ENCODE peak calls at places on chromosomes 7 and 10, in seven cellular contexts. One of them, this sample, is unnamed.

GRCh38 chr10:75971402-75972211 is 540.2 kb downstream of the LRMDA start:
- DNase-seq in Right ventricle myocardium inferior: no peak
- DNase-seq in stimulated activated CD8-positive, alpha-beta memory T cell treated with anti-CD3 and anti-CD28 coated beads, Interleukin-15, amount 100 ng/mL, for 24 hours: no peak
- DNase-seq in NCI-H748 treated with DMSO at 0.1 percent for 48 hours: no peak
- DNase-seq in germinal center: no peak
- DNase-seq in RPMI8226: no peak
- DNase-seq in cardiac muscle cell: no peak
- DNase-seq in this sample: no peak

GRCh38 chr10:101780187-101780817 is 2.9 kb downstream of the NPM3 start:
- DNase-seq in NCI-H748 treated with DMSO at 0.1 percent for 48 hours: no peak
- DNase-seq in cardiac muscle cell: no peak
- DNase-seq in germinal center: peak
- DNase-seq in Right ventricle myocardium inferior: no peak
- DNase-seq in RPMI8226: no peak
- DNase-seq in stimulated activated CD8-positive, alpha-beta memory T cell treated with anti-CD3 and anti-CD28 coated beads, Interleukin-15, amount 100 ng/mL, for 24 hours: no peak
- DNase-seq in this sample: no peak

GRCh38 chr7:32228601-32229000 is 158.4 kb upstream of the PDE1C start:
- DNase-seq in RPMI8226: no peak
- DNase-seq in stimulated activated CD8-positive, alpha-beta memory T cell treated with anti-CD3 and anti-CD28 coated beads, Interleukin-15, amount 100 ng/mL, for 24 hours: no peak
- DNase-seq in NCI-H748 treated with DMSO at 0.1 percent for 48 hours: no peak
- DNase-seq in cardiac muscle cell: no peak
- DNase-seq in germinal center: no peak
- DNase-seq in Right ventricle myocardium inferior: no peak
- DNase-seq in this sample: no peak

GRCh38 chr7:131538071-131538790 is 18.2 kb downstream of the PODXL start:
- DNase-seq in germinal center: no peak
- DNase-seq in Right ventricle myocardium inferior: no peak
- DNase-seq in cardiac muscle cell: no peak
- DNase-seq in stimulated activated CD8-positive, alpha-beta memory T cell treated with anti-CD3 and anti-CD28 coated beads, Interleukin-15, amount 100 ng/mL, for 24 hours: no peak
- DNase-seq in NCI-H748 treated with DMSO at 0.1 percent for 48 hours: no peak
- DNase-seq in RPMI8226: no peak
- DNase-seq in this sample: no peak

GRCh38 chr10:14782691-14783363 is 8.1 kb upstream of the FAM107B start:
- DNase-seq in germinal center: no peak
- DNase-seq in stimulated activated CD8-positive, alpha-beta memory T cell treated with anti-CD3 and anti-CD28 coated beads, Interleukin-15, amount 100 ng/mL, for 24 hours: no peak
- DNase-seq in RPMI8226: no peak
- DNase-seq in NCI-H748 treated with DMSO at 0.1 percent for 48 hours: no peak
- DNase-seq in Right ventricle myocardium inferior: no peak
- DNase-seq in cardiac muscle cell: no peak
- DNase-seq in this sample: no peak

GRCh38 chr10:93859049-93859655 is 34.6 kb upstream of the SLC35G1 start:
- DNase-seq in Right ventricle myocardium inferior: no peak
- DNase-seq in germinal center: no peak
- DNase-seq in cardiac muscle cell: no peak
- DNase-seq in stimulated activated CD8-positive, alpha-beta memory T cell treated with anti-CD3 and anti-CD28 coated beads, Interleukin-15, amount 100 ng/mL, for 24 hours: no peak
- DNase-seq in NCI-H748 treated with DMSO at 0.1 percent for 48 hours: no peak
- DNase-seq in RPMI8226: no peak
- DNase-seq in this sample: no peak

GRCh38 chr7:150410680-150411346 is 31.7 kb downstream of the ZNF775 start:
- DNase-seq in germinal center: no peak
- DNase-seq in stimulated activated CD8-positive, alpha-beta memory T cell treated with anti-CD3 and anti-CD28 coated beads, Interleukin-15, amount 100 ng/mL, for 24 hours: no peak
- DNase-seq in cardiac muscle cell: no peak
- DNase-seq in RPMI8226: no peak
- DNase-seq in Right ventricle myocardium inferior: peak
- DNase-seq in NCI-H748 treated with DMSO at 0.1 percent for 48 hours: no peak
- DNase-seq in this sample: peak

GRCh38 chr7:74138945-74139843 is 35.0 kb upstream of the EIF4H start:
- DNase-seq in stimulated activated CD8-positive, alpha-beta memory T cell treated with anti-CD3 and anti-CD28 coated beads, Interleukin-15, amount 100 ng/mL, for 24 hours: no peak
- DNase-seq in NCI-H748 treated with DMSO at 0.1 percent for 48 hours: no peak
- DNase-seq in Right ventricle myocardium inferior: no peak
- DNase-seq in RPMI8226: no peak
- DNase-seq in cardiac muscle cell: no peak
- DNase-seq in germinal center: no peak
- DNase-seq in this sample: no peak

GRCh38 chr7:148156248-148156647 is 434.3 kb upstream of the C7orf33 start:
- DNase-seq in NCI-H748 treated with DMSO at 0.1 percent for 48 hours: no peak
- DNase-seq in cardiac muscle cell: peak
- DNase-seq in germinal center: no peak
- DNase-seq in RPMI8226: no peak
- DNase-seq in stimulated activated CD8-positive, alpha-beta memory T cell treated with anti-CD3 and anti-CD28 coated beads, Interleukin-15, amount 100 ng/mL, for 24 hours: no peak
- DNase-seq in Right ventricle myocardium inferior: no peak
- DNase-seq in this sample: no peak

GRCh38 chr10:22494007-22494406 is 148.7 kb downstream of the SPAG6 start:
- DNase-seq in stimulated activated CD8-positive, alpha-beta memory T cell treated with anti-CD3 and anti-CD28 coated beads, Interleukin-15, amount 100 ng/mL, for 24 hours: no peak
- DNase-seq in Right ventricle myocardium inferior: no peak
- DNase-seq in cardiac muscle cell: no peak
- DNase-seq in RPMI8226: no peak
- DNase-seq in NCI-H748 treated with DMSO at 0.1 percent for 48 hours: no peak
- DNase-seq in germinal center: no peak
- DNase-seq in this sample: no peak